ENCODE peak calls at places on chromosome 2, in ten cellular contexts. One of them, this sample, is unnamed.
A peak's percentile ranks its signal among the peaks of the same experiment; 100 is the strongest.

GRCh38 chr2:31475692-31476091 is 61.1 kb upstream of the XDH start:
- DNase-seq in tibial nerve: no peak
- DNase-seq in heart right ventricle: no peak
- DNase-seq in pancreas: no peak
- DNase-seq in adrenal gland: no peak
- DNase-seq in tibial artery: no peak
- DNase-seq in heart left ventricle: no peak
- DNase-seq in left lung: no peak
- DNase-seq in left ventricle myocardium inferior: no peak
- DNase-seq in K562: no peak
- DNase-seq in this sample: peak; percentile 7

GRCh38 chr2:161101406-161101805 is 58.8 kb upstream of the TANK start:
- DNase-seq in tibial nerve: no peak
- DNase-seq in heart right ventricle: no peak
- DNase-seq in pancreas: no peak
- DNase-seq in adrenal gland: no peak
- DNase-seq in tibial artery: no peak
- DNase-seq in heart left ventricle: no peak
- DNase-seq in left lung: no peak
- DNase-seq in left ventricle myocardium inferior: no peak
- DNase-seq in K562: no peak
- DNase-seq in this sample: no peak

GRCh38 chr2:70381821-70382220 is 80.0 kb upstream of the FAM136A start:
- DNase-seq in tibial nerve: no peak
- DNase-seq in heart right ventricle: no peak
- DNase-seq in pancreas: no peak
- DNase-seq in adrenal gland: no peak
- DNase-seq in tibial artery: no peak
- DNase-seq in heart left ventricle: no peak
- DNase-seq in left lung: no peak
- DNase-seq in left ventricle myocardium inferior: no peak
- DNase-seq in K562: no peak
- DNase-seq in this sample: no peak

GRCh38 chr2:68119504-68119903 is 38.2 kb upstream of the PNO1 start:
- DNase-seq in tibial nerve: no peak
- DNase-seq in heart right ventricle: no peak
- DNase-seq in pancreas: no peak
- DNase-seq in adrenal gland: no peak
- DNase-seq in tibial artery: no peak
- DNase-seq in heart left ventricle: no peak
- DNase-seq in left lung: no peak
- DNase-seq in left ventricle myocardium inferior: no peak
- DNase-seq in K562: no peak
- DNase-seq in this sample: no peak

GRCh38 chr2:220669324-220669723 is 902.8 kb downstream of the EPHA4 start:
- DNase-seq in tibial nerve: no peak
- DNase-seq in heart right ventricle: no peak
- DNase-seq in pancreas: no peak
- DNase-seq in adrenal gland: no peak
- DNase-seq in tibial artery: no peak
- DNase-seq in heart left ventricle: no peak
- DNase-seq in left lung: no peak
- DNase-seq in left ventricle myocardium inferior: no peak
- DNase-seq in K562: no peak
- DNase-seq in this sample: no peak

GRCh38 chr2:3761328-3761727 is 58.0 kb downstream of the DCDC2C start:
- DNase-seq in tibial nerve: no peak
- DNase-seq in heart right ventricle: no peak
- DNase-seq in pancreas: no peak
- DNase-seq in adrenal gland: no peak
- DNase-seq in tibial artery: no peak
- DNase-seq in heart left ventricle: no peak
- DNase-seq in left lung: no peak
- DNase-seq in left ventricle myocardium inferior: no peak
- DNase-seq in K562: no peak
- DNase-seq in this sample: no peak

GRCh38 chr2:116510117-116510671 is 1304.3 kb upstream of the DDX18 start:
- DNase-seq in tibial nerve: no peak
- DNase-seq in heart right ventricle: no peak
- DNase-seq in pancreas: no peak
- DNase-seq in adrenal gland: no peak
- DNase-seq in tibial artery: no peak
- DNase-seq in heart left ventricle: no peak
- DNase-seq in left lung: no peak
- DNase-seq in left ventricle myocardium inferior: no peak
- DNase-seq in K562: no peak
- DNase-seq in this sample: no peak

GRCh38 chr2:67755511-67755910 is 307.3 kb downstream of the C1D start:
- DNase-seq in tibial nerve: no peak
- DNase-seq in heart right ventricle: no peak
- DNase-seq in pancreas: no peak
- DNase-seq in adrenal gland: no peak
- DNase-seq in tibial artery: no peak
- DNase-seq in heart left ventricle: no peak
- DNase-seq in left lung: no peak
- DNase-seq in left ventricle myocardium inferior: no peak
- DNase-seq in K562: no peak
- DNase-seq in this sample: no peak

GRCh38 chr2:17538022-17538843 is 2.3 kb upstream of the VSNL1 start:
- DNase-seq in tibial nerve: no peak
- DNase-seq in heart right ventricle: no peak
- DNase-seq in pancreas: no peak
- DNase-seq in adrenal gland: no peak
- DNase-seq in tibial artery: no peak
- DNase-seq in heart left ventricle: peak; percentile 28
- DNase-seq in left lung: no peak
- DNase-seq in left ventricle myocardium inferior: no peak
- DNase-seq in K562: no peak
- DNase-seq in this sample: no peak

DNA sequence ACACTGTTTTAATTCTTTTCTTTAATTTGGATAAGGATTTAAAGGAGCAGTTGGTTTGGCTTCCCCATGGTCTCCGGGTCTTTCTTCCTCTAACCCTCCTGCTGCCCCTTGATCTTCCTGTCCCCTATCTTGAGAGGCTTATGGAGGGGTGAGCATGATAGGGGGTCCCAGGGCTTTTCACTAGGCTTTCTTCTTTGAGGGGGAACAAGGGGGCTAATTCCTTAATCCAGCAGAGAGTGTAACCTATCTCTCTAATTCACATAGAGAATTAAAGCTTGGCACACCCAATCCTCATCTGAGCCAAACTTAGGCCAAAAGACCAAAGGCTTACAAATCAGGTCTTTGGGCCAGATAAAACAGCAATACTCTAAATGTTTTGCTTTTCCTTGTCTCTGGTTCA is 21.5 kb upstream of the C2orf66 start:
- DNase-seq in tibial nerve: no peak
- DNase-seq in heart right ventricle: no peak
- DNase-seq in pancreas: no peak
- DNase-seq in adrenal gland: no peak
- DNase-seq in tibial artery: no peak
- DNase-seq in heart left ventricle: no peak
- DNase-seq in left lung: no peak
- DNase-seq in left ventricle myocardium inferior: no peak
- DNase-seq in K562: no peak
- DNase-seq in this sample: no peak
- H3K27ac ChIP-seq in tibial nerve: no peak overlapping the region
- H3K27ac ChIP-seq in heart right ventricle: no peak overlapping the region
- H3K27ac ChIP-seq in pancreas: no peak overlapping the region
- H3K27ac ChIP-seq in adrenal gland: no peak overlapping the region
- H3K27ac ChIP-seq in tibial artery: no peak overlapping the region
- H3K27ac ChIP-seq in heart left ventricle: no peak overlapping the region
- H3K27ac ChIP-seq in left lung: no peak overlapping the region
- H3K27ac ChIP-seq in left ventricle myocardium inferior: no peak overlapping the region
- H3K27ac ChIP-seq in K562: no peak overlapping the region
- H3K27ac ChIP-seq in this sample: no peak overlapping the region

DNA sequence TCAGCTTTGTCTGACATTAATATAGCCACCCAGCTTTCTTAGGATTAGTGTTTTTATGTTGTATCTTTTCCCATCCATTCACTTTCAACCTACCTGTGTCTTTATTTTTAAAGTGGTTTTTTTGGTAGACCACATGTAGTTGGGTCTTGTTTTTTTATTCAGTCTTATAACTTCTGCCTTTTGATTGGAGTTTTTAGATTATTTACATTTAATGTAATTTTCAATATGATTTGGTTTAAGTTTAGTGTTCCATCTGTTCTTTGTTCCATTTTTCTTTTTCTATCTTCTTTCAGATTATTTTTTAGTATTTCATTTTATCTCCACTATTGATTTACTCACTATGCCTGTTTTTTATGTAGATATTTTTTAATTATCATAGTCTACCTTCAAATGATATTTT is 13.1 kb upstream of the MSTN start:
- DNase-seq in tibial nerve: no peak
- DNase-seq in heart right ventricle: no peak
- DNase-seq in pancreas: no peak
- DNase-seq in adrenal gland: no peak
- DNase-seq in tibial artery: no peak
- DNase-seq in heart left ventricle: no peak
- DNase-seq in left lung: no peak
- DNase-seq in left ventricle myocardium inferior: no peak
- DNase-seq in K562: no peak
- DNase-seq in this sample: no peak
- TF ChIP-seq CTCF in tibial nerve: no peak
- TF ChIP-seq CTCF in heart right ventricle: no peak
- TF ChIP-seq CTCF in pancreas: no peak
- TF ChIP-seq CTCF in adrenal gland: no peak
- TF ChIP-seq CTCF in tibial artery: no peak
- TF ChIP-seq CTCF in heart left ventricle: no peak
- TF ChIP-seq CTCF in left lung: no peak
- TF ChIP-seq CTCF in left ventricle myocardium inferior: no peak
- TF ChIP-seq CTCF in K562: no peak
- TF ChIP-seq CTCF in this sample: no peak

DNA sequence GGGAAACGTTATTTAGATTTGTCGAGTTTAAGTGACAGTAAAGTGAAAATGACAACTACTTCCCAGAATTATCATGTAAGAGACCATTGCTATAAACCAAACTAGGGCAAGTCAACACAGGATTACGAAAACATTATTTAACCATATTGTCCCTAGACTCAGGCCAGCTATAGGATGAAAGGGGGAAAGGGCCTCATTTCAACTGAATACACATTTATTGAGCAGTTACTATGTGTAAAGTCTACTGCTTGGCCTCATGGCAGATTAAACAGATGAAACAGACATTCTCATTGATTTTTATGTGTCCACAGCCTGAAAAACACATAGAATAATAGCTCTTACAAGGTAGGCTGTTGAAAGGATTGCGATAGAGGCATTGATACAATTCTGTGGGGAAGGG is 32.7 kb downstream of the ARHGEF33 start:
- DNase-seq in tibial nerve: no peak
- DNase-seq in heart right ventricle: no peak
- DNase-seq in pancreas: no peak
- DNase-seq in adrenal gland: no peak
- DNase-seq in tibial artery: no peak
- DNase-seq in heart left ventricle: no peak
- DNase-seq in left lung: no peak
- DNase-seq in left ventricle myocardium inferior: no peak
- DNase-seq in K562: no peak
- DNase-seq in this sample: no peak
- H3K4me3 ChIP-seq in tibial nerve: no peak overlapping the region
- H3K4me3 ChIP-seq in heart right ventricle: no peak overlapping the region
- H3K4me3 ChIP-seq in pancreas: no peak overlapping the region
- H3K4me3 ChIP-seq in adrenal gland: no peak overlapping the region
- H3K4me3 ChIP-seq in tibial artery: no peak overlapping the region
- H3K4me3 ChIP-seq in heart left ventricle: no peak overlapping the region
- H3K4me3 ChIP-seq in left lung: no peak overlapping the region
- H3K4me3 ChIP-seq in left ventricle myocardium inferior: no peak overlapping the region
- H3K4me3 ChIP-seq in K562: no peak overlapping the region
- H3K4me3 ChIP-seq in this sample: no peak overlapping the region

DNA sequence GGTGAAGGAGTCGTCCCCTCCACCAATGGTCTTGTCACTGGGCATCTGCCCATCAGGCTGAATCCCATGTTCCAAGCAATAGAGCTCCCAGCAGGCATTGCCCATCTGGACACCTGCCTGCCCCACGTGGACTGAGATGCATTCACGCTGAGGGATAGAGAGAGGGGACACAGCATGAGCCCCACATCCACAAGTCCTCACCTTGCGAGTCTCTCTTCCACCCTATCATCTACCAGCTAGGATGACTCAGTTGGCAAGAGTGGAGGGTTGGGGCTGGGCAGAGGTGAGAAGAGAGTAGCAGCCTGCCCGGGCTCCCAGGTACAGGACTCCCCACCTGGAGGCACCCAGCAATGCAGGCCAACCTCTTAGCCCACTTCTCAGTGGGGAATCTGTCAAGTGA is 959 bp upstream of the TUBA4B start:
- DNase-seq in tibial nerve: no peak
- DNase-seq in heart right ventricle: no peak
- DNase-seq in pancreas: peak; percentile 50
- DNase-seq in adrenal gland: no peak
- DNase-seq in tibial artery: no peak
- DNase-seq in heart left ventricle: peak; percentile 33
- DNase-seq in left lung: peak; percentile 36
- DNase-seq in left ventricle myocardium inferior: no peak
- DNase-seq in K562: no peak
- DNase-seq in this sample: no peak
- H3K27ac ChIP-seq in tibial nerve: no peak overlapping the region
- H3K27ac ChIP-seq in heart right ventricle: peak overlapping the region; percentile 81
- H3K27ac ChIP-seq in pancreas: peak overlapping the region; percentile 89
- H3K27ac ChIP-seq in adrenal gland: no peak overlapping the region
- H3K27ac ChIP-seq in tibial artery: peak overlapping the region; percentile 85
- H3K27ac ChIP-seq in heart left ventricle: peak overlapping the region; percentile 82
- H3K27ac ChIP-seq in left lung: no peak overlapping the region
- H3K27ac ChIP-seq in left ventricle myocardium inferior: peak overlapping the region; percentile 87
- H3K27ac ChIP-seq in K562: no peak overlapping the region
- H3K27ac ChIP-seq in this sample: no peak overlapping the region

GRCh38 chr2:224142397-224143312 is 103.6 kb upstream of the SERPINE2 start:
- DNase-seq in tibial nerve: no peak
- DNase-seq in heart right ventricle: no peak
- DNase-seq in pancreas: no peak
- DNase-seq in adrenal gland: no peak
- DNase-seq in tibial artery: no peak
- DNase-seq in heart left ventricle: no peak
- DNase-seq in left lung: no peak
- DNase-seq in left ventricle myocardium inferior: no peak
- DNase-seq in K562: no peak
- DNase-seq in this sample: no peak
- TF ChIP-seq CTCF in tibial nerve: no peak
- TF ChIP-seq CTCF in heart right ventricle: no peak
- TF ChIP-seq CTCF in pancreas: no peak
- TF ChIP-seq CTCF in adrenal gland: no peak
- TF ChIP-seq CTCF in tibial artery: no peak
- TF ChIP-seq CTCF in heart left ventricle: no peak
- TF ChIP-seq CTCF in left lung: no peak
- TF ChIP-seq CTCF in left ventricle myocardium inferior: peak; percentile 25
- TF ChIP-seq CTCF in K562: no peak
- TF ChIP-seq CTCF in this sample: no peak

GRCh38 chr2:60995376-60995775 is 22.1 kb upstream of the PEX13 start:
- DNase-seq in tibial nerve: no peak
- DNase-seq in heart right ventricle: no peak
- DNase-seq in pancreas: no peak
- DNase-seq in adrenal gland: no peak
- DNase-seq in tibial artery: no peak
- DNase-seq in heart left ventricle: no peak
- DNase-seq in left lung: no peak
- DNase-seq in left ventricle myocardium inferior: no peak
- DNase-seq in K562: no peak
- DNase-seq in this sample: no peak
- H3K4me3 ChIP-seq in tibial nerve: no peak overlapping the region
- H3K4me3 ChIP-seq in heart right ventricle: no peak overlapping the region
- H3K4me3 ChIP-seq in pancreas: no peak overlapping the region
- H3K4me3 ChIP-seq in adrenal gland: no peak overlapping the region
- H3K4me3 ChIP-seq in tibial artery: no peak overlapping the region
- H3K4me3 ChIP-seq in heart left ventricle: no peak overlapping the region
- H3K4me3 ChIP-seq in left lung: no peak overlapping the region
- H3K4me3 ChIP-seq in left ventricle myocardium inferior: no peak overlapping the region
- H3K4me3 ChIP-seq in K562: no peak overlapping the region
- H3K4me3 ChIP-seq in this sample: no peak overlapping the region